ENCODE peak calls at places on chromosome 4, in ten cellular contexts. J, C, N, P, T, V, L, S, Q and Y are unnamed samples.
A peak's percentile ranks its signal among the peaks of the same experiment; 100 is the strongest.

GRCh38 chr4:63919636-63920365 is 489.4 kb downstream of the TECRL start:
- DNase-seq in J (no peak), C (no peak), S (no peak), V (no peak), P (no peak), T (no peak), N (no peak), L (no peak), Q (no peak), Y (no peak)

GRCh38 chr4:186227221-186227620 is at the start of gene KLKB1:
- DNase-seq in S (no peak), C (no peak), Q (no peak), N (no peak), J (no peak), T (no peak), L (no peak), P (no peak), V (no peak), Y (no peak)

GRCh38 chr4:138576684-138577083 is 334.5 kb upstream of the SLC7A11 start:
- DNase-seq in C (no peak), Q (no peak), L (no peak), S (no peak), P (peak; percentile 68), N (no peak), T (no peak), V (no peak), J (peak; percentile 48), Y (no peak)

GRCh38 chr4:17781831-17782287 is 438 bp upstream of the FAM184B start:
- DNase-seq in V (no peak), C (no peak), T (no peak), N (no peak), S (no peak), J (no peak), P (no peak), L (no peak), Q (no peak), Y (peak; percentile 3)

GRCh38 chr4:114495471-114495928 is 103.1 kb upstream of the UGT8 start:
- DNase-seq in L (no peak), P (no peak), N (no peak), Q (no peak), S (no peak), T (no peak), C (no peak), V (no peak), J (no peak), Y (peak; percentile 4)

GRCh38 chr4:171342646-171343045 is 470.6 kb upstream of the GALNTL6 start:
- DNase-seq in P (no peak), L (no peak), C (no peak), S (no peak), V (no peak), T (no peak), N (no peak), Q (no peak), J (no peak), Y (no peak)

GRCh38 chr4:151530230-151530629 is 121.3 kb downstream of the FHIP1A start:
- DNase-seq in S (no peak), L (no peak), N (no peak), J (no peak), C (no peak), Q (no peak), T (no peak), V (no peak), P (no peak), Y (no peak)

GRCh38 chr4:38489924-38490639 is 173.9 kb upstream of the KLF3 start:
- DNase-seq in T (no peak), C (no peak), N (no peak), P (peak; percentile 46), L (no peak), S (no peak), V (no peak), J (no peak), Q (no peak), Y (peak; percentile 18)

GRCh38 chr4:186650401-186651180 is 73.1 kb downstream of the FAT1 start:
- DNase-seq in S (no peak), L (no peak), C (no peak), N (no peak), Q (no peak), T (no peak), J (no peak), V (no peak), P (no peak), Y (no peak)

GRCh38 chr4:42927946-42928345 is 35.4 kb downstream of the GRXCR1 start:
- DNase-seq in L (no peak), N (no peak), Q (no peak), V (no peak), J (no peak), T (no peak), C (no peak), P (no peak), S (no peak), Y (no peak)

GRCh38 chr4:137819964-137820383 is 287.7 kb upstream of the PCDH18 start:
- DNase-seq in T (no peak), Q (no peak), J (peak; percentile 63), C (no peak), P (peak; percentile 65), V (peak; percentile 9), N (no peak), S (no peak), L (no peak), Y (no peak)

GRCh38 chr4:78185117-78185516 is 128.0 kb downstream of the FRAS1 start:
- DNase-seq in V (no peak), Q (no peak), T (no peak), S (no peak), J (no peak), C (no peak), L (no peak), P (no peak), N (no peak), Y (no peak)

GRCh38 chr4:76434901-76435688 is at the start of gene SHROOM3:
- DNase-seq in T (no peak), N (no peak), P (no peak), C (no peak), S (no peak), V (no peak), Q (no peak), J (no peak), L (no peak), Y (peak; percentile 18)

GRCh38 chr4:140851032-140851636 is 94.9 kb upstream of the TBC1D9 start:
- DNase-seq in T (no peak), J (peak; percentile 66), N (peak; percentile 57), Q (no peak), P (peak; percentile 65), V (peak; percentile 62), S (no peak), L (peak; percentile 54), C (peak; percentile 47), Y (peak; percentile 56)

GRCh38 chr4:174650711-174651355 is 128.5 kb upstream of the HPGD start:
- DNase-seq in V (no peak), J (no peak), S (no peak), C (no peak), P (no peak), T (no peak), Q (no peak), N (no peak), L (no peak), Y (no peak)

GRCh38 chr4:910366-911091 is 21.6 kb downstream of the GAK start:
- DNase-seq in J (no peak), C (no peak), T (no peak), S (peak; percentile 34), L (no peak), P (no peak), Q (no peak), V (no peak), N (no peak), Y (no peak)

GRCh38 chr4:76748649-76749048 is 149.3 kb downstream of the SOWAHB start:
- DNase-seq in J (peak; percentile 59), P (peak; percentile 41), V (peak; percentile 43), Q (no peak), C (no peak), T (no peak), S (no peak), L (no peak), N (no peak), Y (no peak)

GRCh38 chr4:115113382-115114106 is at the start of gene NDST4:
- DNase-seq in S (no peak), J (peak; percentile 43), V (no peak), N (no peak), T (no peak), Q (no peak), L (no peak), P (no peak), C (no peak), Y (peak; percentile 18)

GRCh38 chr4:78800965-78801364 is 24.8 kb downstream of the BMP2K start:
- DNase-seq in Q (no peak), T (no peak), V (no peak), N (no peak), C (no peak), P (no peak), J (no peak), S (no peak), L (no peak), Y (no peak)

DNA sequence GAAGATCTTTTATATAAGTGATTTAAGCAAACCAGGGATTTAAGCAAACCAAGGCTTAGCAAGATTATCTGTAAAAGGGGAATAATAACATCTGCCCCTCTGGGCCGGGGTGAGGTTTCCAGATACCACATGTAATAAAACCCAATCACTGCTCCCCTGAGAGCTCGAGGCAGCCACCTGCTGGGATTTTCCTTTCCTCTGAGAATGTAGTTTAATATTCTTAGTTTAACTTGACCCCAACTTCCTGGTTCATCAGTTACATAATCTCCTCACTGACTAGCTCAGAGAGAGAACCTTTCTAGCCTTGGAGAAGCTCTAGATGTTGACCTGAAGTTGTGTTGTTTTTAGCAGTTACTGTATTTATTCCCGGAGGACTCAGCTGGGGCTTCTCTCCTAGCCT is 322.4 kb downstream of the ARHGAP10 start:
- DNase-seq in V (no peak), L (no peak), P (no peak), T (no peak), S (no peak), Q (no peak), N (no peak), C (no peak), J (no peak), Y (no peak)
- TF ChIP-seq CTCF in V (no peak), L (no peak), P (no peak), T (no peak), S (no peak), Q (no peak), N (no peak), C (no peak), J (no peak), Y (no peak)

GRCh38 chr4:26325191-26325590 is 4.4 kb downstream of the RBPJ start:
- DNase-seq in L (no peak), C (no peak), N (no peak), Q (no peak), S (no peak), P (peak; percentile 67), V (peak; percentile 32), T (no peak), J (peak; percentile 69), Y (no peak)
- TF ChIP-seq CTCF in L (no peak), C (peak; percentile 38), N (no peak), Q (no peak), S (no peak), P (peak; percentile 61), V (peak; percentile 30), T (no peak), J (peak; percentile 61), Y (peak; percentile 52)

GRCh38 chr4:153785830-153786721 is 2.8 kb downstream of the SFRP2 start:
- DNase-seq in S (no peak), L (no peak), C (no peak), Q (no peak), T (no peak), P (peak; percentile 14), N (no peak), J (peak; percentile 70), V (no peak), Y (no peak)
- TF ChIP-seq CTCF in S (peak; percentile 12), L (no peak), C (peak; percentile 38), Q (no peak), T (no peak), P (peak; percentile 30), N (no peak), J (peak; percentile 60), V (peak; percentile 35), Y (peak; percentile 60)

GRCh38 chr4:28225005-28225404 is 1364.4 kb downstream of the STIM2 start:
- DNase-seq in N (no peak), L (no peak), T (no peak), C (peak; percentile 18), J (peak; percentile 61), S (no peak), Q (no peak), P (peak; percentile 67), V (no peak), Y (no peak)
- TF ChIP-seq CTCF in N (no peak), L (no peak), T (no peak), C (peak; percentile 64), J (peak; percentile 57), S (no peak), Q (no peak), P (peak; percentile 55), V (no peak), Y (peak; percentile 64)